ENCODE peak calls at places on chromosomes 7 and 10, in nine cellular contexts. S, F, N, T, M, J, Q, E and A are unnamed samples.

GRCh38 chr10:79024716-79025112 is 44.1 kb upstream of the ZMIZ1 start:
- DNase-seq in S (peak), F (no peak), N (no peak), T (no peak), M (no peak), J (no peak), Q (no peak), E (no peak), A (no peak)

GRCh38 chr7:105218939-105219770 is 169.6 kb downstream of the SRPK2 start:
- DNase-seq in S (no peak), F (no peak), N (no peak), T (no peak), M (no peak), J (no peak), Q (no peak), E (no peak), A (no peak)

GRCh38 chr7:142722289-142722794 is 26.9 kb upstream of the PRSS1 start:
- DNase-seq in S (no peak), F (no peak), N (no peak), T (no peak), M (no peak), J (no peak), Q (no peak), E (no peak), A (no peak)

GRCh38 chr7:30842542-30843451 is 68.9 kb upstream of the AQP1 start:
- DNase-seq in S (no peak), F (no peak), N (no peak), T (no peak), M (no peak), J (no peak), Q (no peak), E (peak), A (peak)

GRCh38 chr7:134778941-134779740 is at the start of gene CALD1:
- DNase-seq in S (peak), F (no peak), N (peak), T (no peak), M (no peak), J (peak), Q (no peak), E (peak), A (peak)

GRCh38 chr10:50216894-50217293 is 34.4 kb downstream of the ASAH2 start:
- DNase-seq in S (peak), F (no peak), N (no peak), T (no peak), M (no peak), J (peak), Q (no peak), E (no peak), A (peak)

GRCh38 chr10:43256531-43257209 is 10.2 kb downstream of the RASGEF1A start:
- DNase-seq in S (no peak), F (no peak), N (no peak), T (no peak), M (no peak), J (no peak), Q (no peak), E (no peak), A (no peak)

GRCh38 chr7:151017370-151017952 is 6.8 kb downstream of the ATG9B start:
- DNase-seq in S (no peak), F (no peak), N (no peak), T (no peak), M (no peak), J (no peak), Q (no peak), E (no peak), A (peak)

GRCh38 chr7:73717991-73718405 is 1.5 kb downstream of the STX1A start:
- DNase-seq in S (no peak), F (peak), N (no peak), T (peak), M (no peak), J (no peak), Q (peak), E (no peak), A (peak)

GRCh38 chr10:107653832-107654287 is 489.4 kb upstream of the SORCS1 start:
- DNase-seq in S (no peak), F (no peak), N (no peak), T (no peak), M (no peak), J (no peak), Q (no peak), E (no peak), A (peak)

GRCh38 chr10:75228834-75229233 is 6.9 kb downstream of the COMTD1 start:
- DNase-seq in S (no peak), F (no peak), N (no peak), T (no peak), M (no peak), J (no peak), Q (no peak), E (no peak), A (no peak)

GRCh38 chr10:84401838-84402611 is 73.6 kb downstream of the CCSER2 start:
- DNase-seq in S (no peak), F (no peak), N (no peak), T (no peak), M (peak), J (peak), Q (no peak), E (no peak), A (peak)

GRCh38 chr10:127151981-127152699 is 44.3 kb downstream of the INSYN2A start:
- DNase-seq in S (peak), F (no peak), N (no peak), T (no peak), M (no peak), J (peak), Q (no peak), E (no peak), A (no peak)

GRCh38 chr7:158265743-158266080 is 321.9 kb downstream of the PTPRN2 start:
- DNase-seq in S (no peak), F (no peak), N (no peak), T (no peak), M (no peak), J (no peak), Q (no peak), E (no peak), A (no peak)